ENCODE peak calls at places on chromosomes 11 and 22, in six cellular contexts. One of them, this sample, is unnamed.

GRCh38 chr11:123093686-123094085 is 31.8 kb upstream of the HSPA8 start:
- DNase-seq in stimulated activated CD4-positive, alpha-beta T cell treated with anti-CD3 and anti-CD28 coated beads, Interleukin-4, amount 100 ng/mL, for 48 hours: no peak
- DNase-seq in ovary: no peak
- DNase-seq in non-pigmented ciliary epithelial cell: no peak
- DNase-seq in hypothalamus: no peak
- DNase-seq in nucleus accumbens: no peak
- DNase-seq in this sample: no peak

GRCh38 chr11:134691985-134692384 is 279.9 kb upstream of the B3GAT1 start:
- DNase-seq in stimulated activated CD4-positive, alpha-beta T cell treated with anti-CD3 and anti-CD28 coated beads, Interleukin-4, amount 100 ng/mL, for 48 hours: no peak
- DNase-seq in ovary: no peak
- DNase-seq in non-pigmented ciliary epithelial cell: peak
- DNase-seq in hypothalamus: no peak
- DNase-seq in nucleus accumbens: no peak
- DNase-seq in this sample: no peak

GRCh38 chr11:106077609-106078517 is at the start of gene AASDHPPT:
- DNase-seq in stimulated activated CD4-positive, alpha-beta T cell treated with anti-CD3 and anti-CD28 coated beads, Interleukin-4, amount 100 ng/mL, for 48 hours: no peak
- DNase-seq in ovary: no peak
- DNase-seq in non-pigmented ciliary epithelial cell: no peak
- DNase-seq in hypothalamus: no peak
- DNase-seq in nucleus accumbens: no peak
- DNase-seq in this sample: peak

GRCh38 chr11:117817213-117818035 is 7.1 kb downstream of the FXYD2 start:
- DNase-seq in stimulated activated CD4-positive, alpha-beta T cell treated with anti-CD3 and anti-CD28 coated beads, Interleukin-4, amount 100 ng/mL, for 48 hours: peak
- DNase-seq in ovary: peak
- DNase-seq in non-pigmented ciliary epithelial cell: peak
- DNase-seq in hypothalamus: peak
- DNase-seq in nucleus accumbens: peak
- DNase-seq in this sample: peak

GRCh38 chr11:111137846-111138245 is 107.7 kb upstream of the POU2AF2 start:
- DNase-seq in stimulated activated CD4-positive, alpha-beta T cell treated with anti-CD3 and anti-CD28 coated beads, Interleukin-4, amount 100 ng/mL, for 48 hours: no peak
- DNase-seq in ovary: no peak
- DNase-seq in non-pigmented ciliary epithelial cell: no peak
- DNase-seq in hypothalamus: no peak
- DNase-seq in nucleus accumbens: no peak
- DNase-seq in this sample: no peak

GRCh38 chr11:114192841-114193389 is 103.3 kb upstream of the NNMT start:
- DNase-seq in stimulated activated CD4-positive, alpha-beta T cell treated with anti-CD3 and anti-CD28 coated beads, Interleukin-4, amount 100 ng/mL, for 48 hours: no peak
- DNase-seq in ovary: no peak
- DNase-seq in non-pigmented ciliary epithelial cell: no peak
- DNase-seq in hypothalamus: no peak
- DNase-seq in nucleus accumbens: no peak
- DNase-seq in this sample: no peak

GRCh38 chr11:2535673-2536439 is 91.0 kb downstream of the KCNQ1 start:
- DNase-seq in stimulated activated CD4-positive, alpha-beta T cell treated with anti-CD3 and anti-CD28 coated beads, Interleukin-4, amount 100 ng/mL, for 48 hours: no peak
- DNase-seq in ovary: peak
- DNase-seq in non-pigmented ciliary epithelial cell: no peak
- DNase-seq in hypothalamus: no peak
- DNase-seq in nucleus accumbens: no peak
- DNase-seq in this sample: no peak

GRCh38 chr11:65424200-65425104 is 1.9 kb downstream of the NEAT1 start:
- DNase-seq in stimulated activated CD4-positive, alpha-beta T cell treated with anti-CD3 and anti-CD28 coated beads, Interleukin-4, amount 100 ng/mL, for 48 hours: peak
- DNase-seq in ovary: peak
- DNase-seq in non-pigmented ciliary epithelial cell: no peak
- DNase-seq in hypothalamus: no peak
- DNase-seq in nucleus accumbens: peak
- DNase-seq in this sample: no peak

GRCh38 chr11:31619980-31620379 is 110.4 kb downstream of the ELP4 start:
- DNase-seq in stimulated activated CD4-positive, alpha-beta T cell treated with anti-CD3 and anti-CD28 coated beads, Interleukin-4, amount 100 ng/mL, for 48 hours: no peak
- DNase-seq in ovary: no peak
- DNase-seq in non-pigmented ciliary epithelial cell: no peak
- DNase-seq in hypothalamus: no peak
- DNase-seq in nucleus accumbens: no peak
- DNase-seq in this sample: no peak

GRCh38 chr11:14253437-14253836 is 105.5 kb downstream of the RRAS2 start:
- DNase-seq in stimulated activated CD4-positive, alpha-beta T cell treated with anti-CD3 and anti-CD28 coated beads, Interleukin-4, amount 100 ng/mL, for 48 hours: no peak
- DNase-seq in ovary: no peak
- DNase-seq in non-pigmented ciliary epithelial cell: no peak
- DNase-seq in hypothalamus: no peak
- DNase-seq in nucleus accumbens: no peak
- DNase-seq in this sample: no peak

GRCh38 chr11:75476716-75477613 is 44.0 kb upstream of the KLHL35 start:
- DNase-seq in stimulated activated CD4-positive, alpha-beta T cell treated with anti-CD3 and anti-CD28 coated beads, Interleukin-4, amount 100 ng/mL, for 48 hours: no peak
- DNase-seq in ovary: no peak
- DNase-seq in non-pigmented ciliary epithelial cell: no peak
- DNase-seq in hypothalamus: no peak
- DNase-seq in nucleus accumbens: no peak
- DNase-seq in this sample: no peak

GRCh38 chr11:77039491-77040400 is 5.5 kb downstream of the B3GNT6 start:
- DNase-seq in stimulated activated CD4-positive, alpha-beta T cell treated with anti-CD3 and anti-CD28 coated beads, Interleukin-4, amount 100 ng/mL, for 48 hours: peak
- DNase-seq in ovary: peak
- DNase-seq in non-pigmented ciliary epithelial cell: no peak
- DNase-seq in hypothalamus: no peak
- DNase-seq in nucleus accumbens: no peak
- DNase-seq in this sample: no peak

GRCh38 chr11:122981388-122982264 is at the start of gene BSX:
- DNase-seq in stimulated activated CD4-positive, alpha-beta T cell treated with anti-CD3 and anti-CD28 coated beads, Interleukin-4, amount 100 ng/mL, for 48 hours: peak
- DNase-seq in ovary: peak
- DNase-seq in non-pigmented ciliary epithelial cell: no peak
- DNase-seq in hypothalamus: no peak
- DNase-seq in nucleus accumbens: no peak
- DNase-seq in this sample: peak

GRCh38 chr11:122808494-122808893 is 29.8 kb upstream of the CRTAM start:
- DNase-seq in stimulated activated CD4-positive, alpha-beta T cell treated with anti-CD3 and anti-CD28 coated beads, Interleukin-4, amount 100 ng/mL, for 48 hours: peak
- DNase-seq in ovary: no peak
- DNase-seq in non-pigmented ciliary epithelial cell: peak
- DNase-seq in hypothalamus: no peak
- DNase-seq in nucleus accumbens: no peak
- DNase-seq in this sample: no peak

GRCh38 chr22:46750861-46751260 is 11.6 kb upstream of the TBC1D22A start:
- DNase-seq in stimulated activated CD4-positive, alpha-beta T cell treated with anti-CD3 and anti-CD28 coated beads, Interleukin-4, amount 100 ng/mL, for 48 hours: no peak
- DNase-seq in ovary: no peak
- DNase-seq in non-pigmented ciliary epithelial cell: no peak
- DNase-seq in hypothalamus: no peak
- DNase-seq in nucleus accumbens: no peak
- DNase-seq in this sample: no peak

GRCh38 chr11:105357764-105358163 is 218.2 kb upstream of the CARD18 start:
- DNase-seq in stimulated activated CD4-positive, alpha-beta T cell treated with anti-CD3 and anti-CD28 coated beads, Interleukin-4, amount 100 ng/mL, for 48 hours: no peak
- DNase-seq in ovary: no peak
- DNase-seq in non-pigmented ciliary epithelial cell: peak
- DNase-seq in hypothalamus: no peak
- DNase-seq in nucleus accumbens: no peak
- DNase-seq in this sample: no peak

GRCh38 chr11:126487711-126488110 is 132.2 kb downstream of the ST3GAL4 start:
- DNase-seq in stimulated activated CD4-positive, alpha-beta T cell treated with anti-CD3 and anti-CD28 coated beads, Interleukin-4, amount 100 ng/mL, for 48 hours: no peak
- DNase-seq in ovary: peak
- DNase-seq in non-pigmented ciliary epithelial cell: no peak
- DNase-seq in hypothalamus: no peak
- DNase-seq in nucleus accumbens: no peak
- DNase-seq in this sample: no peak

GRCh38 chr11:12189543-12190235 is 79.3 kb downstream of the MICAL2 start:
- DNase-seq in stimulated activated CD4-positive, alpha-beta T cell treated with anti-CD3 and anti-CD28 coated beads, Interleukin-4, amount 100 ng/mL, for 48 hours: no peak
- DNase-seq in ovary: no peak
- DNase-seq in non-pigmented ciliary epithelial cell: no peak
- DNase-seq in hypothalamus: no peak
- DNase-seq in nucleus accumbens: no peak
- DNase-seq in this sample: no peak

GRCh38 chr11:69114362-69114761 is 41.4 kb upstream of the SMIM38 start:
- DNase-seq in stimulated activated CD4-positive, alpha-beta T cell treated with anti-CD3 and anti-CD28 coated beads, Interleukin-4, amount 100 ng/mL, for 48 hours: no peak
- DNase-seq in ovary: no peak
- DNase-seq in non-pigmented ciliary epithelial cell: no peak
- DNase-seq in hypothalamus: no peak
- DNase-seq in nucleus accumbens: no peak
- DNase-seq in this sample: no peak

GRCh38 chr11:105609832-105610781 is at the start of gene GRIA4:
- DNase-seq in stimulated activated CD4-positive, alpha-beta T cell treated with anti-CD3 and anti-CD28 coated beads, Interleukin-4, amount 100 ng/mL, for 48 hours: no peak
- DNase-seq in ovary: peak
- DNase-seq in non-pigmented ciliary epithelial cell: no peak
- DNase-seq in hypothalamus: peak
- DNase-seq in nucleus accumbens: peak
- DNase-seq in this sample: peak

GRCh38 chr11:84722583-84723108 is 904.5 kb downstream of the DLG2 start:
- DNase-seq in stimulated activated CD4-positive, alpha-beta T cell treated with anti-CD3 and anti-CD28 coated beads, Interleukin-4, amount 100 ng/mL, for 48 hours: no peak
- DNase-seq in ovary: no peak
- DNase-seq in non-pigmented ciliary epithelial cell: no peak
- DNase-seq in hypothalamus: no peak
- DNase-seq in nucleus accumbens: no peak
- DNase-seq in this sample: no peak

GRCh38 chr11:83051760-83052671 is 19.7 kb downstream of the RAB30 start:
- DNase-seq in stimulated activated CD4-positive, alpha-beta T cell treated with anti-CD3 and anti-CD28 coated beads, Interleukin-4, amount 100 ng/mL, for 48 hours: no peak
- DNase-seq in ovary: peak
- DNase-seq in non-pigmented ciliary epithelial cell: peak
- DNase-seq in hypothalamus: no peak
- DNase-seq in nucleus accumbens: no peak
- DNase-seq in this sample: peak

This sample was measured in midbrain.